ENCODE peak calls at places on chromosomes 4 and X, in eight cellular contexts. B is M059J; D is iris pigment epithelial cell; S is H54; I is activated naive CD8-positive, alpha-beta T cell treated with anti-CD3 and anti-CD28 coated beads, Interleukin-2, amount 50 U/mL, for 24 hours; F is glutamatergic neuron; A is A172; J is lower leg skin. H is an unnamed sample.

GRCh38 chrX:112840382-112841113 is at the start of gene AMOT:
- DNase-seq in B (peak), D (peak), S (peak), I (peak), F (peak), A (peak), J (peak), H (peak)

GRCh38 chrX:99549381-99549780 is 860.7 kb downstream of the PCDH19 start:
- DNase-seq in B (no peak), D (no peak), S (no peak), I (no peak), F (no peak), A (no peak), J (no peak), H (no peak)

GRCh38 chr4:168630445-168631187 is 133.8 kb downstream of the PALLD start:
- DNase-seq in B (peak), D (peak), S (no peak), I (no peak), F (no peak), A (peak), J (peak), H (no peak)

GRCh38 chrX:148672526-148672925 is 172.1 kb downstream of the AFF2 start:
- DNase-seq in B (no peak), D (no peak), S (no peak), I (no peak), F (no peak), A (no peak), J (no peak), H (no peak)

GRCh38 chr4:152951348-152951747 is 15.2 kb downstream of the FHDC1 start:
- DNase-seq in B (no peak), D (peak), S (no peak), I (no peak), F (no peak), A (no peak), J (no peak), H (no peak)

GRCh38 chrX:153470411-153471363 is at the start of gene HAUS7:
- DNase-seq in B (peak), D (peak), S (peak), I (peak), F (peak), A (peak), J (peak), H (peak)

GRCh38 chrX:10769165-10769564 is 148.8 kb upstream of the MID1 start:
- DNase-seq in B (peak), D (peak), S (no peak), I (no peak), F (no peak), A (peak), J (no peak), H (no peak)

GRCh38 chrX:46574337-46574940 is 874 bp downstream of the CHST7 start:
- DNase-seq in B (peak), D (peak), S (no peak), I (peak), F (peak), A (no peak), J (peak), H (no peak)

GRCh38 chrX:21691512-21692018 is 33.4 kb upstream of the KLHL34 start:
- DNase-seq in B (peak), D (peak), S (no peak), I (no peak), F (no peak), A (peak), J (no peak), H (no peak)

GRCh38 chr4:173528378-173529321 is 1.4 kb downstream of the HAND2 start:
- DNase-seq in B (no peak), D (no peak), S (no peak), I (no peak), F (no peak), A (no peak), J (no peak), H (no peak)

GRCh38 chr4:1244081-1244977 is 4.6 kb downstream of the CTBP1 start:
- DNase-seq in B (no peak), D (no peak), S (no peak), I (no peak), F (peak), A (no peak), J (peak), H (peak)

GRCh38 chr4:65498606-65499005 is 171.7 kb downstream of the EPHA5 start:
- DNase-seq in B (peak), D (no peak), S (no peak), I (no peak), F (no peak), A (no peak), J (no peak), H (no peak)

GRCh38 chr4:7135389-7135746 is 57.0 kb upstream of the SORCS2 start:
- DNase-seq in B (peak), D (peak), S (peak), I (no peak), F (no peak), A (peak), J (no peak), H (no peak)

GRCh38 chr4:4727536-4727935 is 131.9 kb upstream of the MSX1 start:
- DNase-seq in B (no peak), D (no peak), S (no peak), I (no peak), F (no peak), A (no peak), J (no peak), H (no peak)

GRCh38 chrX:9429767-9430166 is 35.1 kb upstream of the TBL1X start:
- DNase-seq in B (no peak), D (no peak), S (no peak), I (no peak), F (no peak), A (no peak), J (peak), H (no peak)

GRCh38 chrX:18288716-18289115 is 65.8 kb downstream of the SCML2 start:
- DNase-seq in B (no peak), D (no peak), S (no peak), I (no peak), F (no peak), A (no peak), J (no peak), H (no peak)